ENCODE peak calls at places on chromosomes 2 and 18, in five cellular contexts. H is astrocyte of the hippocampus, Z is M059J, C is hippocampal formation, W is colonic mucosa. Y is an unnamed sample.

GRCh38 chr2:231737761-231738160 is 29.4 kb downstream of the PTMA start:
- DNase-seq in Z (no peak), C (no peak), H (peak; percentile 15), W (no peak), Y (no peak)

GRCh38 chr2:161825429-161825828 is 201.2 kb downstream of the SLC4A10 start:
- DNase-seq in C (no peak), Z (peak; percentile 4), H (no peak), W (no peak), Y (no peak)

GRCh38 chr2:9341351-9341887 is 81.9 kb downstream of the ITGB1BP1 start:
- DNase-seq in C (no peak), Z (no peak), H (peak; percentile 75), W (no peak), Y (no peak)

GRCh38 chr18:79964330-79965118 is at the start of gene HSBP1L1:
- DNase-seq in W (peak; percentile 77), H (peak; percentile 76), Z (peak; percentile 32), C (peak; percentile 23), Y (peak; percentile 77)

GRCh38 chr2:207828361-207829057 is 58.8 kb upstream of the FZD5 start:
- DNase-seq in C (no peak), W (peak; percentile 67), Z (peak; percentile 50), H (peak; percentile 43), Y (peak; percentile 57)

GRCh38 chr2:239148495-239149200 is 252.2 kb downstream of the HDAC4 start:
- DNase-seq in Z (no peak), H (no peak), C (no peak), W (no peak), Y (no peak)

GRCh38 chr18:8791171-8791651 is 85.9 kb downstream of the MTCL1 start:
- DNase-seq in H (no peak), W (no peak), Z (peak; percentile 37), C (no peak), Y (no peak)

GRCh38 chr2:161913865-161914264 is 160.2 kb downstream of the DPP4 start:
- DNase-seq in Z (peak; percentile 73), H (peak; percentile 55), C (no peak), W (no peak), Y (no peak)

GRCh38 chr18:23141022-23141999 is 6.0 kb downstream of the CABLES1 start:
- DNase-seq in C (no peak), H (peak; percentile 56), Z (peak; percentile 33), W (peak; percentile 84), Y (peak; percentile 97)

GRCh38 chr2:160680974-160681373 is 187.4 kb upstream of the RBMS1 start:
- DNase-seq in W (no peak), H (no peak), Z (no peak), C (no peak), Y (no peak)

GRCh38 chr2:135812907-135813511 is 24.0 kb downstream of the LCT start:
- DNase-seq in W (no peak), Z (no peak), C (no peak), H (no peak), Y (no peak)

GRCh38 chr18:70415823-70416488 is 127.1 kb downstream of the SOCS6 start:
- DNase-seq in Z (no peak), W (peak; percentile 30), H (no peak), C (no peak), Y (peak; percentile 84)

GRCh38 chr2:239870276-239870675 is 154.9 kb downstream of the NDUFA10 start:
- DNase-seq in H (no peak), C (no peak), W (peak; percentile 3), Z (no peak), Y (no peak)

GRCh38 chr2:16900405-16901025 is 234.9 kb upstream of the CYRIA start:
- DNase-seq in W (peak; percentile 20), C (no peak), Z (peak; percentile 7), H (peak; percentile 3), Y (peak; percentile 6)

GRCh38 chr2:239278941-239279365 is 121.9 kb downstream of the HDAC4 start:
- DNase-seq in H (peak; percentile 41), C (no peak), Z (no peak), W (peak; percentile 15), Y (no peak)

GRCh38 chr18:56358608-56359007 is 279.8 kb downstream of the TXNL1 start:
- DNase-seq in Z (peak; percentile 9), W (no peak), C (no peak), H (no peak), Y (no peak)

GRCh38 chr2:195677290-195677689 is 20.3 kb downstream of the SLC39A10 start:
- DNase-seq in Z (no peak), H (no peak), W (no peak), C (no peak), Y (no peak)

GRCh38 chr2:42516418-42516817 is 22.6 kb upstream of the KCNG3 start:
- DNase-seq in C (no peak), Z (no peak), W (no peak), H (no peak), Y (no peak)